ENCODE peak calls at places on chromosomes 12 and 14, in five cellular contexts. One of them, this sample, is unnamed. For H3K9me3, H3K27me3 and H3K4me1, the result is how much of the 10 kb centered on the place peaks cover.

GRCh38 chr14:68619805-68620574 is 172.9 kb downstream of the ZFP36L1 start:
- DNase-seq in tibial artery: peak
- DNase-seq in sigmoid colon: no peak
- DNase-seq in cardiac muscle cell: peak
- DNase-seq in Caco-2: peak
- DNase-seq in this sample: no peak

GRCh38 chr14:96104469-96105057 is 65.4 kb downstream of the C14orf132 start:
- DNase-seq in Caco-2: peak
- DNase-seq in cardiac muscle cell: no peak
- DNase-seq in sigmoid colon: peak
- DNase-seq in tibial artery: peak
- DNase-seq in this sample: no peak

GRCh38 chr12:121175383-121176119 is 34.4 kb upstream of the P2RX4 start:
- DNase-seq in cardiac muscle cell: no peak
- DNase-seq in sigmoid colon: no peak
- DNase-seq in tibial artery: peak
- DNase-seq in Caco-2: no peak
- DNase-seq in this sample: no peak

GRCh38 chr12:3795096-3795799 is 42.3 kb upstream of the CRACR2A start:
- DNase-seq in cardiac muscle cell: no peak
- DNase-seq in sigmoid colon: no peak
- DNase-seq in tibial artery: no peak
- DNase-seq in Caco-2: no peak
- DNase-seq in this sample: no peak

GRCh38 chr14:76486251-76486743 is 110.4 kb downstream of the ESRRB start:
- DNase-seq in cardiac muscle cell: peak
- DNase-seq in Caco-2: no peak
- DNase-seq in tibial artery: no peak
- DNase-seq in sigmoid colon: no peak
- DNase-seq in this sample: no peak

GRCh38 chr14:78327426-78328210 is 157.4 kb downstream of the NRXN3 start:
- DNase-seq in Caco-2: no peak
- DNase-seq in tibial artery: no peak
- DNase-seq in sigmoid colon: no peak
- DNase-seq in cardiac muscle cell: no peak
- DNase-seq in this sample: no peak

GRCh38 chr14:22479132-22479531 is 109.9 kb downstream of the DAD1 start:
- DNase-seq in tibial artery: no peak
- DNase-seq in sigmoid colon: no peak
- DNase-seq in Caco-2: no peak
- DNase-seq in cardiac muscle cell: no peak
- DNase-seq in this sample: no peak

GRCh38 chr14:45048385-45048784 is 35.5 kb upstream of the PRPF39 start:
- DNase-seq in Caco-2: no peak
- DNase-seq in sigmoid colon: no peak
- DNase-seq in cardiac muscle cell: no peak
- DNase-seq in tibial artery: no peak
- DNase-seq in this sample: no peak

GRCh38 chr12:23704992-23705943 is 244.2 kb downstream of the SOX5 start:
- DNase-seq in cardiac muscle cell: peak
- DNase-seq in tibial artery: no peak
- DNase-seq in Caco-2: no peak
- DNase-seq in sigmoid colon: no peak
- DNase-seq in this sample: no peak

GRCh38 chr14:50668008-50668851 is at the start of gene SAV1:
- DNase-seq in Caco-2: peak
- DNase-seq in tibial artery: peak
- DNase-seq in sigmoid colon: peak
- DNase-seq in cardiac muscle cell: peak
- DNase-seq in this sample: peak

GRCh38 chr14:90518941-90519256 is 122.1 kb downstream of the CALM1 start:
- DNase-seq in tibial artery: no peak
- DNase-seq in Caco-2: peak
- DNase-seq in sigmoid colon: no peak
- DNase-seq in cardiac muscle cell: no peak
- DNase-seq in this sample: peak

GRCh38 chr12:1808798-1809480 is 11.4 kb upstream of the LRTM2 start:
- DNase-seq in cardiac muscle cell: no peak
- DNase-seq in sigmoid colon: no peak
- DNase-seq in tibial artery: peak
- DNase-seq in Caco-2: no peak
- DNase-seq in this sample: no peak

GRCh38 chr14:95507701-95508103 is 8.7 kb downstream of the SYNE3 start:
- DNase-seq in tibial artery: peak
- DNase-seq in sigmoid colon: no peak
- DNase-seq in Caco-2: no peak
- DNase-seq in cardiac muscle cell: no peak
- DNase-seq in this sample: no peak

GRCh38 chr12:102675672-102676071 is 195.3 kb upstream of the IGF1 start:
- DNase-seq in sigmoid colon: no peak
- DNase-seq in tibial artery: no peak
- DNase-seq in Caco-2: no peak
- DNase-seq in cardiac muscle cell: no peak
- DNase-seq in this sample: no peak

GRCh38 chr14:33412450-33412849 is 473.8 kb downstream of the NPAS3 start:
- DNase-seq in cardiac muscle cell: no peak
- DNase-seq in sigmoid colon: no peak
- DNase-seq in Caco-2: no peak
- DNase-seq in tibial artery: no peak
- DNase-seq in this sample: no peak

GRCh38 chr14:76603713-76604112 is 157.6 kb upstream of the VASH1 start:
- DNase-seq in sigmoid colon: no peak
- DNase-seq in tibial artery: no peak
- DNase-seq in Caco-2: no peak
- DNase-seq in cardiac muscle cell: no peak
- DNase-seq in this sample: no peak

GRCh38 chr12:48814313-48815280 is 3.7 kb upstream of the CACNB3 start:
- DNase-seq in cardiac muscle cell: peak
- DNase-seq in Caco-2: peak
- DNase-seq in sigmoid colon: peak
- DNase-seq in tibial artery: peak
- DNase-seq in this sample: peak

GRCh38 chr12:127728729-127729128 is 538.2 kb upstream of the TMEM132C start:
- DNase-seq in Caco-2: no peak
- DNase-seq in sigmoid colon: no peak
- DNase-seq in cardiac muscle cell: no peak
- DNase-seq in tibial artery: no peak
- DNase-seq in this sample: no peak

GRCh38 chr12:127284870-127285431 is 982.0 kb upstream of the TMEM132C start:
- DNase-seq in tibial artery: no peak
- DNase-seq in Caco-2: no peak
- DNase-seq in sigmoid colon: no peak
- DNase-seq in cardiac muscle cell: no peak
- DNase-seq in this sample: no peak

GRCh38 chr12:6958609-6959375 is 7.6 kb downstream of the PTPN6 start:
- DNase-seq in sigmoid colon: peak
- DNase-seq in tibial artery: peak
- DNase-seq in cardiac muscle cell: no peak
- DNase-seq in Caco-2: no peak
- DNase-seq in this sample: peak

GRCh38 chr14:89625208-89625987 is 208.4 kb upstream of the FOXN3 start:
- DNase-seq in Caco-2: no peak
- DNase-seq in sigmoid colon: peak
- DNase-seq in cardiac muscle cell: no peak
- DNase-seq in tibial artery: no peak
- DNase-seq in this sample: no peak

GRCh38 chr12:51820721-51821422 is 27.6 kb downstream of the FIGNL2 start:
- DNase-seq in tibial artery: no peak
- DNase-seq in sigmoid colon: no peak
- DNase-seq in Caco-2: peak
- DNase-seq in cardiac muscle cell: peak
- DNase-seq in this sample: peak

GRCh38 chr14:105500036-105500725 is 9.1 kb downstream of the TEDC1 start:
- DNase-seq in sigmoid colon: peak
- DNase-seq in tibial artery: peak
- DNase-seq in Caco-2: no peak
- DNase-seq in cardiac muscle cell: no peak
- DNase-seq in this sample: no peak
- H3K9me3 ChIP-seq in sigmoid colon: under half
- H3K9me3 ChIP-seq in tibial artery: under half
- H3K9me3 ChIP-seq in Caco-2: under half
- H3K9me3 ChIP-seq in cardiac muscle cell: under half
- H3K9me3 ChIP-seq in this sample: under half

DNA sequence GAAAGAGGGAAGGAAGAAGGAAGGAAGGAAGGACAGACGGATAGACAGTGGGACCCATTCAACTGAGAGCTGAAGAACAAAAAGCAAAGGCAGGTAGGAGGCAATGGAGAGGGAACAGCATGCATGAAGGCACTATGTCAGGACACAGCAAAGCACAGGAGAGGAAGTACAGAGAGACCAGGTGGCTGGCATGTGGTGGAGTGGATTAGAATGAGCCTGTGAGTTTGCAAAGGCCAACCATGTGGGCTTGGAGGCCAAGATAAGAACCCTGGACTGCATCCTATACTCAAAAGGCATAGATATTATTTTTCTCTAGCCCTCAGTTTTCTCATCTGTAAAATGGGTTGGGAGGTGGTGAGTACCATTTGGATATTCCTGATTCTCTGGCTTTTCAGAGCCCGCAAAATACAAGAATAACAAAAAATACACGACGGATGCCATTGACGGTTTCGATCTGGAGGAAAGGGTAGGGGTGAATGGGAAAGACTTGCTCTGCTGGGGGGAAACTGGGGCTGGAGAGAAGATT is 102.9 kb downstream of the WSCD2 start:
- DNase-seq in sigmoid colon: no peak
- DNase-seq in tibial artery: no peak
- DNase-seq in Caco-2: no peak
- DNase-seq in cardiac muscle cell: no peak
- DNase-seq in this sample: no peak
- H3K27me3 ChIP-seq in sigmoid colon: under half
- H3K27me3 ChIP-seq in tibial artery: under half
- H3K27me3 ChIP-seq in Caco-2: under half
- H3K27me3 ChIP-seq in cardiac muscle cell: under half
- H3K27me3 ChIP-seq in this sample: under half

GRCh38 chr14:74977901-74978385 is 22.5 kb upstream of the PGF start:
- DNase-seq in sigmoid colon: no peak
- DNase-seq in tibial artery: peak
- DNase-seq in Caco-2: no peak
- DNase-seq in cardiac muscle cell: no peak
- DNase-seq in this sample: no peak
- H3K4me1 ChIP-seq in sigmoid colon: under half
- H3K4me1 ChIP-seq in tibial artery: half or more
- H3K4me1 ChIP-seq in Caco-2: under half
- H3K4me1 ChIP-seq in cardiac muscle cell: under half
- H3K4me1 ChIP-seq in this sample: under half

GRCh38 chr14:98889107-98889835 is 382.7 kb downstream of the BCL11B start:
- DNase-seq in Caco-2: no peak
- DNase-seq in tibial artery: no peak
- DNase-seq in sigmoid colon: no peak
- DNase-seq in cardiac muscle cell: no peak
- DNase-seq in this sample: no peak
- H3K9me3 ChIP-seq in Caco-2: under half
- H3K9me3 ChIP-seq in tibial artery: under half
- H3K9me3 ChIP-seq in sigmoid colon: under half
- H3K9me3 ChIP-seq in cardiac muscle cell: under half
- H3K9me3 ChIP-seq in this sample: under half

GRCh38 chr12:75820848-75821578 is 210.6 kb downstream of the PHLDA1 start:
- DNase-seq in sigmoid colon: peak
- DNase-seq in tibial artery: no peak
- DNase-seq in cardiac muscle cell: no peak
- DNase-seq in Caco-2: no peak
- DNase-seq in this sample: no peak
- H3K27me3 ChIP-seq in sigmoid colon: under half
- H3K27me3 ChIP-seq in tibial artery: under half
- H3K27me3 ChIP-seq in cardiac muscle cell: under half
- H3K27me3 ChIP-seq in Caco-2: under half
- H3K27me3 ChIP-seq in this sample: under half

DNA sequence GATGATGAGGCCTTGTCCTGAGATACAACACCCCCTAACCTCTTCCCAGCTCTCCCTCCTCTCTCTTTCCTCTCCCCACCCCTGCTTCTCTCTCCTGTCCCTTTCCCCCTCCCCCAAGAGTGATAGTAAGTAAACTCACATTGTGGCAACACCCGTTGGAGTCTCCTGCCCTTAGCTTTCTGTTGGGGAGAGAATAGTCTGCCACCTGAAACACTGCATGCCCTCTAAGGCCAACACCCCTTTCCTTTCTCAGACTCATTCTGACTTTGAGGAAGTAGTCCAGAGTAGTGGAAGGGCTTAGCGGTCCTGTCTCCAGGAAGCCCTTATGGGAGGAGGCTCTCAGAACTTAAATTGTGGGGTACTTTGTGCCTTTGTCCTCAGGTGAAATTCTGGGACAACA is 95.2 kb downstream of the PRKCH start:
- DNase-seq in cardiac muscle cell: no peak
- DNase-seq in tibial artery: no peak
- DNase-seq in Caco-2: no peak
- DNase-seq in sigmoid colon: no peak
- DNase-seq in this sample: no peak
- H3K4me1 ChIP-seq in cardiac muscle cell: half or more
- H3K4me1 ChIP-seq in tibial artery: under half
- H3K4me1 ChIP-seq in Caco-2: under half
- H3K4me1 ChIP-seq in sigmoid colon: under half
- H3K4me1 ChIP-seq in this sample: half or more

DNA sequence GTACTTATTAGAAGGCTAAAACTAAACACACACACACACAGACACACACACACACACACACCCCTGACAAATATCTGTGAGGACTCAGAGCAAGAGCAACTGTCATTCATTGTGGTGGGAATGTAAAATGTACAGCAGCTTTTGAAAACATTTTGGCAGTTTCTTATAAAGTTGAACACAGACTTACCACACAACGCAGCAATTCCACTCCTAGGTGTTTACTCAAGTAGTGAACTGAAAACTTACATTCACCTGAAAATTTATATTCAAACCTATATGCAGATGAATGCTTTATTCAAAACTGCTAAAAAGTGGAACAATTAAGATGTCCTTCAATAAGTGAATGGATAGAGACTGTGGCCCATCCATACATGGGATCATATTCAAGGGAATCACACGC is 18.6 kb downstream of the ZNF605 start:
- DNase-seq in sigmoid colon: no peak
- DNase-seq in cardiac muscle cell: no peak
- DNase-seq in Caco-2: no peak
- DNase-seq in tibial artery: no peak
- DNase-seq in this sample: no peak
- H3K9me3 ChIP-seq in sigmoid colon: under half
- H3K9me3 ChIP-seq in cardiac muscle cell: under half
- H3K9me3 ChIP-seq in Caco-2: under half
- H3K9me3 ChIP-seq in tibial artery: under half
- H3K9me3 ChIP-seq in this sample: under half

DNA sequence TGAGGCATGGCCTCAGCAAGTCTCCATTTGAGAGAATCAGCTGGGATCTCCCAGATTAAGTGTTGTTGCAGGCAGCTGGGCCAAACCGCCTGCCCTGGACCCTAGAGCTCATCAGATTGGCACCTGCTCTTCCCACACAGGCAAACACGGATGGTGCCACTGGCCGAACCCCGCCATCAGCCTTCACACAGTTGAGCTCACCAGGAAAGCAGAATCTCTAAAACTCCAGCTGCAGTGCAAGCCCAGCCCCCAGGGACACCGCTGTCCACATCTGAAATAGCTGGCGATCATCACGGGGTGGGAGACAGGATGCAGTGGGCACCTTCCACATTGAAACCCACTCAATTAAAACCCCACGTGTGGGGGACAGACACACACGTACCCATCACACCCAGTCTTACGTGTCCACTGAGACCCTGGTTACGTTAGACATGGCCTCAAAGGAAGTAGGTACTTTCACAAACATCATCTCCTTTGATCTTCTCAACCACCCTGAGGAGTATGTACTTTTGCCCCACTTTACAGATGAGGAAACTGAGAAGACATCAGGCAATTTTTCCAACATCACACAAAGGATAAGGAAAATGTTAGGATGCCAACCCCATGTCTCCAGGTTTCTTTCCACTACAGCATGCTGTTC is 88.8 kb downstream of the SINHCAF start:
- DNase-seq in cardiac muscle cell: no peak
- DNase-seq in sigmoid colon: no peak
- DNase-seq in tibial artery: no peak
- DNase-seq in Caco-2: no peak
- DNase-seq in this sample: no peak
- H3K27me3 ChIP-seq in cardiac muscle cell: under half
- H3K27me3 ChIP-seq in sigmoid colon: under half
- H3K27me3 ChIP-seq in tibial artery: under half
- H3K27me3 ChIP-seq in Caco-2: under half
- H3K27me3 ChIP-seq in this sample: under half